ENCODE peak calls at places on chromosomes 2 and 18, in eight cellular contexts. G is DND-41, N is HFFc6, B is lower lobe of right lung, S is left kidney, D is HCEC 1CT, U is NCI-H774, E is HEK293T. I is an unnamed sample.

GRCh38 chr2:223797073-223797472 is 40.3 kb downstream of the AP1S3 start:
- DNase-seq in D (no peak), B (no peak), U (no peak), S (no peak), E (no peak), N (no peak), G (no peak), I (no peak)

GRCh38 chr18:3044931-3045698 is 32.2 kb upstream of the LPIN2 start:
- DNase-seq in U (peak; percentile 31), G (no peak), N (no peak), E (no peak), B (peak; percentile 69), S (peak; percentile 57), D (no peak), I (no peak)

GRCh38 chr2:116737951-116738350 is 1076.5 kb upstream of the DDX18 start:
- DNase-seq in S (no peak), N (no peak), U (no peak), G (no peak), B (no peak), D (no peak), E (no peak), I (no peak)

GRCh38 chr2:240298316-240298790 is 137.1 kb upstream of the GPC1 start:
- DNase-seq in E (no peak), N (no peak), B (no peak), G (no peak), D (no peak), S (no peak), U (no peak), I (peak; percentile 16)

GRCh38 chr18:58205087-58205779 is 161.2 kb downstream of the NEDD4L start:
- DNase-seq in D (peak; percentile 95), B (no peak), S (no peak), U (no peak), N (peak; percentile 87), E (no peak), G (no peak), I (no peak)

GRCh38 chr2:222904557-222905258 is 43.9 kb downstream of the ACSL3 start:
- DNase-seq in N (peak; percentile 88), S (no peak), E (no peak), B (no peak), U (no peak), D (peak; percentile 82), G (no peak), I (no peak)

GRCh38 chr2:15999592-16000469 is 59.5 kb downstream of the MYCN start:
- DNase-seq in D (no peak), E (no peak), S (no peak), U (no peak), G (no peak), B (no peak), N (no peak), I (no peak)

GRCh38 chr18:74116628-74117554 is 30.7 kb downstream of the FBXO15 start:
- DNase-seq in D (peak; percentile 25), E (peak; percentile 9), U (peak; percentile 11), G (peak; percentile 19), N (peak; percentile 47), B (no peak), S (peak; percentile 72), I (peak; percentile 40)

GRCh38 chr2:55133467-55134315 is 83.4 kb upstream of the RTN4 start:
- DNase-seq in S (peak; percentile 61), B (no peak), D (peak; percentile 98), E (no peak), G (peak; percentile 30), U (no peak), N (no peak), I (peak; percentile 70)

GRCh38 chr18:54946149-54946581 is 13.1 kb downstream of the CCDC68 start:
- DNase-seq in B (no peak), D (peak; percentile 66), E (no peak), G (peak; percentile 26), N (no peak), S (no peak), U (no peak), I (no peak)

GRCh38 chr2:202765435-202765834 is 106.1 kb downstream of the ICA1L start:
- DNase-seq in S (no peak), U (no peak), G (no peak), B (peak; percentile 52), D (no peak), N (no peak), E (no peak), I (no peak)

GRCh38 chr2:164882276-164882675 is 40.7 kb upstream of the COBLL1 start:
- DNase-seq in S (no peak), G (no peak), N (no peak), U (no peak), B (no peak), E (no peak), D (no peak), I (no peak)

GRCh38 chr2:892892-893291 is 57.8 kb upstream of the SNTG2 start:
- DNase-seq in B (no peak), S (no peak), G (no peak), N (no peak), E (no peak), D (no peak), U (no peak), I (no peak)

GRCh38 chr2:198374375-198375072 is 570.1 kb downstream of the PLCL1 start:
- DNase-seq in N (peak; percentile 61), G (peak; percentile 46), B (no peak), U (peak; percentile 18), D (peak; percentile 41), E (peak; percentile 38), S (peak; percentile 82), I (peak; percentile 3)

GRCh38 chr2:14524803-14525080 is 107.8 kb upstream of the LRATD1 start:
- DNase-seq in N (peak; percentile 65), S (peak; percentile 3), B (no peak), U (no peak), G (no peak), D (peak; percentile 13), E (no peak), I (no peak)

I was measured in H7.